ENCODE peak calls at places on chromosomes 6 and 20, in six cellular contexts. S is progenitor cell of endocrine pancreas, L is GM20000, C is Caco-2, U is lower leg skin, F is stomach. H is an unnamed sample.

GRCh38 chr6:3261518-3261820 is 2.7 kb downstream of the PSMG4 start:
- DNase-seq in S (no peak), L (no peak), C (no peak), U (no peak), F (no peak), H (no peak)

GRCh38 chr6:105560611-105561066 is 157.8 kb upstream of the PREP start:
- DNase-seq in S (no peak), L (peak), C (no peak), U (no peak), F (no peak), H (no peak)

GRCh38 chr20:41340327-41341055 is at the start of gene LPIN3:
- DNase-seq in S (peak), L (peak), C (peak), U (peak), F (peak), H (peak)

GRCh38 chr6:143964667-143965066 is 43.4 kb downstream of the PLAGL1 start:
- DNase-seq in S (no peak), L (no peak), C (no peak), U (no peak), F (no peak), H (no peak)

GRCh38 chr20:61437280-61438206 is 185.5 kb downstream of the CDH4 start:
- DNase-seq in S (no peak), L (no peak), C (peak), U (no peak), F (no peak), H (no peak)

GRCh38 chr6:37575221-37575620 is 75.5 kb upstream of the CCDC167 start:
- DNase-seq in S (no peak), L (no peak), C (no peak), U (no peak), F (no peak), H (no peak)

GRCh38 chr20:62740286-62741141 is 31.9 kb downstream of the NTSR1 start:
- DNase-seq in S (no peak), L (peak), C (no peak), U (peak), F (peak), H (no peak)

GRCh38 chr20:38536310-38536709 is 44.7 kb upstream of the ADIG start:
- DNase-seq in S (no peak), L (no peak), C (no peak), U (no peak), F (no peak), H (no peak)

GRCh38 chr20:25294459-25295385 is 46.8 kb downstream of the PYGB start:
- DNase-seq in S (peak), L (peak), C (peak), U (no peak), F (peak), H (no peak)

GRCh38 chr20:10501377-10501776 is 66.3 kb downstream of the SLX4IP start:
- DNase-seq in S (no peak), L (no peak), C (no peak), U (no peak), F (no peak), H (no peak)

GRCh38 chr6:9224539-9224938 is 789.2 kb upstream of the SLC35B3 start:
- DNase-seq in S (no peak), L (no peak), C (no peak), U (no peak), F (no peak), H (no peak)

GRCh38 chr6:143549630-143550268 is 38.2 kb upstream of the FUCA2 start:
- DNase-seq in S (no peak), L (peak), C (no peak), U (no peak), F (no peak), H (no peak)

GRCh38 chr20:63456429-63457284 is 15.8 kb downstream of the KCNQ2 start:
- DNase-seq in S (no peak), L (no peak), C (no peak), U (no peak), F (no peak), H (no peak)

GRCh38 chr6:151757506-151757955 is 50.0 kb upstream of the ESR1 start:
- DNase-seq in S (no peak), L (peak), C (no peak), U (no peak), F (no peak), H (no peak)

GRCh38 chr20:32626859-32627636 is 41.9 kb upstream of the NOL4L start:
- DNase-seq in S (no peak), L (no peak), C (no peak), U (no peak), F (peak), H (no peak)

GRCh38 chr6:137277971-137278602 is 58.9 kb upstream of the IFNGR1 start:
- DNase-seq in S (no peak), L (no peak), C (peak), U (no peak), F (no peak), H (no peak)

GRCh38 chr20:20373046-20373706 is 5.3 kb downstream of the INSM1 start:
- DNase-seq in S (no peak), L (no peak), C (no peak), U (peak), F (no peak), H (no peak)

GRCh38 chr6:12898603-12899002 is 182.0 kb downstream of the PHACTR1 start:
- DNase-seq in S (no peak), L (no peak), C (no peak), U (no peak), F (no peak), H (no peak)

GRCh38 chr6:149334682-149335160 is 17.2 kb downstream of the TAB2 start:
- DNase-seq in S (no peak), L (no peak), C (no peak), U (no peak), F (peak), H (no peak)

GRCh38 chr20:43571310-43571709 is 12.5 kb downstream of the SGK2 start:
- DNase-seq in S (no peak), L (no peak), C (no peak), U (no peak), F (no peak), H (no peak)

GRCh38 chr6:117491916-117492315 is 9.4 kb downstream of the DCBLD1 start:
- DNase-seq in S (no peak), L (no peak), C (no peak), U (no peak), F (no peak), H (no peak)

GRCh38 chr6:69584536-69584912 is 212.3 kb downstream of the LMBRD1 start:
- DNase-seq in S (no peak), L (no peak), C (no peak), U (no peak), F (no peak), H (no peak)

GRCh38 chr6:26388441-26388840 is 5.5 kb downstream of the BTN2A2 start:
- DNase-seq in S (no peak), L (no peak), C (no peak), U (no peak), F (no peak), H (no peak)

GRCh38 chr6:79614326-79615285 is 16.5 kb upstream of the SH3BGRL2 start:
- DNase-seq in S (no peak), L (no peak), C (no peak), U (no peak), F (no peak), H (no peak)

GRCh38 chr6:162621246-162621645 is 106.3 kb downstream of the PRKN start:
- DNase-seq in S (no peak), L (no peak), C (no peak), U (no peak), F (no peak), H (no peak)

GRCh38 chr20:52529856-52530255 is 338.3 kb upstream of the ZFP64 start:
- DNase-seq in S (no peak), L (no peak), C (no peak), U (no peak), F (no peak), H (no peak)

GRCh38 chr6:12545837-12546658 is 170.5 kb upstream of the PHACTR1 start:
- DNase-seq in S (no peak), L (no peak), C (no peak), U (no peak), F (no peak), H (no peak)

GRCh38 chr6:42137192-42137753 is 5.1 kb downstream of the C6orf132 start:
- DNase-seq in S (no peak), L (no peak), C (peak), U (no peak), F (peak), H (no peak)

GRCh38 chr20:62367483-62368302 is 581 bp upstream of the LAMA5 start:
- DNase-seq in S (no peak), L (peak), C (no peak), U (no peak), F (peak), H (peak)

GRCh38 chr20:20465259-20465658 is 97.4 kb downstream of the INSM1 start:
- DNase-seq in S (no peak), L (no peak), C (no peak), U (no peak), F (no peak), H (no peak)

GRCh38 chr6:107435798-107436197 is 23.6 kb downstream of the PDSS2 start:
- DNase-seq in S (no peak), L (no peak), C (no peak), U (no peak), F (no peak), H (no peak)

GRCh38 chr6:55290736-55291135 is 36.5 kb upstream of the GFRAL start:
- DNase-seq in S (no peak), L (no peak), C (no peak), U (no peak), F (no peak), H (no peak)

DNA sequence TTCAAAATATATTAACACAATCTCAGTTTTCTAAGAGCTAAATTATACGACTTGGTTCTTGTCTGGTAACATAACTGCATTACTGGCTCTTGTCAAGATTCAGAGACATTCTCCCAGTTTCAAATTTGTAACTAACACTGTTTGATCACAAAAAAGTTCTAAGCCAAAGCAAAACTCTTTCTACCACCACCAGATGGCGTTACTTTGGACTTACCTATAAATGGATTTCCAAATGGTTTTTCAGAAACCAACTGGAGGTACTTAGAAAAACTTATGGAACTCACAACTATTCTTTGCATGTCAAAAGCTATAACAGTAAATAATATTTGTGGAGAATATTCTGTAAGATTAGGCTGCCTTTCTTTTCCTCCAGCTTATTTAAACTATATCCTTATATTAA is 34.2 kb upstream of the GFRAL start:
- DNase-seq in S (no peak), L (no peak), C (no peak), U (no peak), F (no peak), H (no peak)
- TF ChIP-seq CTCF in S (peak), L (no peak), C (peak), U (no peak), F (no peak), H (no peak)

GRCh38 chr6:130223508-130223907 is 757 bp upstream of the SAMD3 start:
- DNase-seq in S (no peak), L (peak), C (no peak), U (no peak), F (no peak), H (no peak)
- TF ChIP-seq CTCF in S (no peak), L (no peak), C (no peak), U (no peak), F (no peak), H (no peak)

GRCh38 chr6:33082702-33083101 is 6.9 kb downstream of the HLA-DPB1 start:
- DNase-seq in S (no peak), L (peak), C (no peak), U (no peak), F (peak), H (no peak)
- TF ChIP-seq CTCF in S (peak), L (peak), C (peak), U (no peak), F (peak), H (peak)

GRCh38 chr6:84220809-84221409 is 6.5 kb downstream of the CEP162 start:
- DNase-seq in S (no peak), L (no peak), C (no peak), U (no peak), F (no peak), H (no peak)
- TF ChIP-seq CTCF in S (peak), L (no peak), C (peak), U (no peak), F (peak), H (peak)

GRCh38 chr6:168147205-168147738 is 68.3 kb upstream of the FRMD1 start:
- DNase-seq in S (no peak), L (no peak), C (no peak), U (no peak), F (no peak), H (no peak)

GRCh38 chr6:168152306-168152963 is 73.4 kb upstream of the FRMD1 start:
- DNase-seq in S (no peak), L (no peak), C (no peak), U (peak), F (no peak), H (peak)

GRCh38 chr6:168149015-168149414 is 70.0 kb upstream of the FRMD1 start:
- DNase-seq in S (no peak), L (no peak), C (no peak), U (peak), F (no peak), H (peak)

GRCh38 chr6:168148231-168148849 is 69.3 kb upstream of the FRMD1 start:
- DNase-seq in S (no peak), L (no peak), C (no peak), U (peak), F (no peak), H (no peak)

DNA sequence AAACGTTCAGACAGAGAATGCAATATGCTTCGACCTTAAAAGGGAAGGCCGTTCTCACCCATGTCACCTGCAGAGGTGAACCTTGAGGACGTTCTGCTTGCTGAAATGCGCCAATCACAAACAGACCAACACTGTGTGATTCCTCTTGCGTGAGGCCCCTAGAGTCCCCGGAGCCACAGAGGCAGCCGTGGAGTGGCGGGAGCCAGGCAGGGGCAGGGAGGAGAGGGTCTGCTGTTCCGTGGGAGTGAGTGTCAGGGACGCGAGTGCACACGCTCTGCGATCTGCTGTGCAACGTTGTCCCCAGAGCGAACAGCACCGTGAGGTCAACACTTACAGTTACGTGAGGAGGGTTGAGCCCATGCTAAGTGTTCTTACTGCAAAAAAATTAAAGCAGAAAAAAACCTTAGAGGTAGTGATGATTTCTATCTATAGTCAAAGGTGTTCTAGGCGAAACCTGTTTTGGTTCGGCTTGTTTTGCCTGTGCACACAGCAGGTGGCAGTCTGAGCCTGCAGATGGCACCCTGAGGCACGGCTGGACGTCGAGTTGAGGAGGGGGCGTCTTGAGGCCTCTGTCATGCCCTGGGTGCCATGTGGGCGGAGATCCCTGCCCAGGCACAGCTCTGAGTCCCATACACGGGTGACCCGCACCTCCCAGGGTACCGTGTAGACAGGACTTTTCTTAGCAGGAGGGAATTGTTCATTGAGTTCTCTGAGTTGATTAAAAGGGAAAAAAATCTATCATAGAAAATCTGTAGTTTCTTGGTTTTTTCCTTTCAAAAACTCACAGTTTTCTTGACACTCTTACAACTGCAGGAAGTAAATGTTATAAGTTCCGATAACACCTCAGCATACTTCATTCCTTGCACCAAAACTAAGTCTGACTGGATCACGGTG is 71.8 kb upstream of the FRMD1 start:
- DNase-seq in S (no peak), L (no peak), C (no peak), U (peak), F (no peak), H (no peak)
- TF ChIP-seq CTCF in S (peak), L (no peak), C (peak), U (no peak), F (peak), H (peak)

GRCh38 chr6:18387061-18387721 is at the start of gene RNF144B:
- DNase-seq in S (peak), L (peak), C (peak), U (peak), F (peak), H (peak)
- TF ChIP-seq CTCF in S (peak), L (no peak), C (peak), U (no peak), F (no peak), H (no peak)

GRCh38 chr6:154448448-154449096 is 61.9 kb downstream of the CNKSR3 start:
- DNase-seq in S (no peak), L (no peak), C (no peak), U (no peak), F (no peak), H (no peak)
- TF ChIP-seq CTCF in S (peak), L (no peak), C (no peak), U (no peak), F (no peak), H (peak)

DNA sequence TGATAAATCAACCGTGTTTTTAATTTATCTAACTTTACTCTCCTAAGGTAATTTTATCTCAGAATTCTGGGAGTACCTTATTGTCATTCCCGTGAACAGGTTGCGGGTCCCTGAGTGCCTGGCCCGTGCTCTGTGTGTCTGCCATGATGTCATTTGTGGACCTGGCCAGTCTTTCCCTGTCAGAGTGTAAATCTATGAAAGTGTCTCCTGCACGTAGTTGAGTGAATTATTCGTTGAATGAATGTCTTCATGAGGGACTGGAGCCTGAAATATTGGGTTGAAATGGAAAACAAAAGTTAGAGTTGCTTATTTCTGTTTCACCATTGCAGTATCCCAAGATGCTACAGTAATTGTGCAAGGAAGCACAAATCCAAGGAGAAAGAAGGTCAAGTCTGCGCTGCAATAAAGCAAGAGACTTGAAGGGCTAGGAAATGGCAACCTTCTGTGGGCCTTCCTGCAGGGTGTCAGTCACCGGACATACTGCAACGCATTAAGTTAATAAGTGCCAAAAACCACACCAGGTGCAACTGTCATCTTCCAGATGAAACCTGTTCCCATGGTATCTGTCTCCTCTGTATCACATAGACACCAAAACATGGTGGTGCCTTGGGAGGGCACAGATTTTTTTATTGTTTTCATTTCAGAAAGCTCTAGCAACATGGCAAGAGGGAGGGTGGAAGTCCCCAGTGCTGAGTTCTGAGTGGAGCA is 135.5 kb downstream of the ZDHHC14 start:
- DNase-seq in S (no peak), L (no peak), C (no peak), U (no peak), F (no peak), H (no peak)
- TF ChIP-seq CTCF in S (no peak), L (no peak), C (no peak), U (no peak), F (no peak), H (no peak)

GRCh38 chr6:14464049-14464448 is 346.5 kb downstream of the CD83 start:
- DNase-seq in S (no peak), L (no peak), C (no peak), U (no peak), F (no peak), H (no peak)
- TF ChIP-seq CTCF in S (no peak), L (no peak), C (no peak), U (no peak), F (no peak), H (no peak)

GRCh38 chr6:134512946-134513345 is 195.0 kb upstream of the SGK1 start:
- DNase-seq in S (no peak), L (no peak), C (no peak), U (no peak), F (no peak), H (no peak)
- TF ChIP-seq CTCF in S (no peak), L (no peak), C (no peak), U (no peak), F (no peak), H (no peak)